ENCODE peak calls at places on chromosomes 6 and 20, in nine cellular contexts. Q, X, L, J, S, B, V, R and A are unnamed samples. For H3K4me1, the result is how much of the 10 kb centered on the place peaks cover.

GRCh38 chr6:44725070-44725469 is 337.6 kb downstream of the CDC5L start:
- DNase-seq in Q (no peak), X (no peak), L (no peak), J (no peak), S (peak), B (no peak), V (no peak), R (no peak), A (no peak)

GRCh38 chr6:17493286-17493685 is 99.9 kb downstream of the CAP2 start:
- DNase-seq in Q (no peak), X (no peak), L (peak), J (no peak), S (peak), B (no peak), V (no peak), R (no peak), A (no peak)

GRCh38 chr6:99393698-99394531 is at the start of gene COQ3:
- DNase-seq in Q (peak), X (peak), L (peak), J (peak), S (peak), B (peak), V (peak), R (peak), A (peak)

GRCh38 chr6:35370799-35371493 is 28.6 kb downstream of the PPARD start:
- DNase-seq in Q (no peak), X (no peak), L (no peak), J (no peak), S (no peak), B (no peak), V (no peak), R (no peak), A (peak)

GRCh38 chr6:169700296-169700695 is 1.5 kb downstream of the WDR27 start:
- DNase-seq in Q (no peak), X (no peak), L (no peak), J (no peak), S (peak), B (peak), V (no peak), R (no peak), A (no peak)

GRCh38 chr20:14816471-14816870 is 479.1 kb upstream of the FLRT3 start:
- DNase-seq in Q (no peak), X (no peak), L (no peak), J (no peak), S (no peak), B (no peak), V (no peak), R (no peak), A (no peak)

GRCh38 chr20:57734754-57735153 is 24.9 kb upstream of the PMEPA1 start:
- DNase-seq in Q (no peak), X (no peak), L (no peak), J (peak), S (no peak), B (no peak), V (no peak), R (no peak), A (no peak)

GRCh38 chr20:38452880-38453624 is 17.9 kb upstream of the SNHG17 start:
- DNase-seq in Q (peak), X (no peak), L (no peak), J (no peak), S (peak), B (no peak), V (no peak), R (no peak), A (no peak)

GRCh38 chr6:118284736-118285360 is 263.2 kb upstream of the PLN start:
- DNase-seq in Q (no peak), X (no peak), L (no peak), J (no peak), S (peak), B (no peak), V (no peak), R (no peak), A (no peak)

GRCh38 chr6:164889980-164890379 is 419.4 kb downstream of the C6orf118 start:
- DNase-seq in Q (no peak), X (no peak), L (no peak), J (no peak), S (no peak), B (no peak), V (no peak), R (no peak), A (no peak)

GRCh38 chr6:52391599-52391998 is 28.5 kb upstream of the EFHC1 start:
- DNase-seq in Q (no peak), X (no peak), L (no peak), J (no peak), S (no peak), B (no peak), V (no peak), R (no peak), A (no peak)

GRCh38 chr6:96469312-96469711 is 52.3 kb upstream of the UFL1 start:
- DNase-seq in Q (no peak), X (no peak), L (no peak), J (no peak), S (no peak), B (no peak), V (no peak), R (no peak), A (no peak)

GRCh38 chr6:137647762-137648412 is 153.7 kb upstream of the OLIG3 start:
- DNase-seq in Q (no peak), X (no peak), L (no peak), J (no peak), S (peak), B (no peak), V (no peak), R (no peak), A (no peak)

GRCh38 chr6:26309731-26310142 is 55.3 kb upstream of the BTN3A2 start:
- DNase-seq in Q (no peak), X (no peak), L (peak), J (no peak), S (peak), B (no peak), V (no peak), R (no peak), A (no peak)

GRCh38 chr20:53800883-53801604 is 207.4 kb upstream of the ZNF217 start:
- DNase-seq in Q (no peak), X (no peak), L (peak), J (no peak), S (no peak), B (peak), V (no peak), R (no peak), A (no peak)

GRCh38 chr6:24105146-24105545 is 20.9 kb upstream of the NRSN1 start:
- DNase-seq in Q (no peak), X (no peak), L (no peak), J (no peak), S (no peak), B (no peak), V (no peak), R (no peak), A (no peak)

GRCh38 chr6:85490516-85491248 is 40.8 kb downstream of the NT5E start:
- DNase-seq in Q (no peak), X (no peak), L (no peak), J (no peak), S (peak), B (no peak), V (no peak), R (no peak), A (no peak)

DNA sequence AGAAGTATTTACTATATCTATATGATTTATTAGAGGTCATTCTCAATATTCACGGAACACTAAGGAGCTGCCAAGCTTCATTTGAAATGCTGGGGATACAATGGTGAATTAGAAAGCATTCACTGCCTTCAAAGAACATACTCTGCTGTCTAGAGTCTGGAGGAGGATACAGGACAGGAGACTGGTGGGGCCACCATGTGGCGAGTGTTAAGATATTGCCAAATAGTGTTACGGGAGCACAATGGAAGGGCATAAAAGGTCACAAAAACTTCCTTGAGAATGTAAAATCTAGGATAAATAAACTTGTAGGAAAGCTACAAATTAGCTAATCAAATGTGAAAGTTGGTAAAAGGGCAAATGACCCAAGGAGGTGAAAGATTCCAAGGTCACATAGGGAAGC is 271.7 kb downstream of the RFPL4B start:
- DNase-seq in Q (no peak), X (no peak), L (no peak), J (no peak), S (peak), B (no peak), V (no peak), R (no peak), A (no peak)
- TF ChIP-seq CTCF in Q (no peak), X (no peak), L (no peak), J (no peak), S (peak), B (no peak), V (no peak), R (no peak), A (no peak)

GRCh38 chr20:23229989-23230388 is 120.6 kb upstream of the NXT1 start:
- DNase-seq in Q (no peak), X (no peak), L (no peak), J (no peak), S (no peak), B (no peak), V (no peak), R (no peak), A (no peak)

GRCh38 chr20:23227976-23228375 is 122.6 kb upstream of the NXT1 start:
- DNase-seq in Q (no peak), X (no peak), L (no peak), J (no peak), S (peak), B (no peak), V (no peak), R (no peak), A (no peak)

GRCh38 chr20:23227274-23227673 is 123.3 kb upstream of the NXT1 start:
- DNase-seq in Q (no peak), X (no peak), L (no peak), J (no peak), S (no peak), B (no peak), V (no peak), R (no peak), A (no peak)

GRCh38 chr20:23230766-23231385 is 119.7 kb upstream of the NXT1 start:
- DNase-seq in Q (no peak), X (no peak), L (no peak), J (no peak), S (no peak), B (no peak), V (no peak), R (no peak), A (no peak)

DNA sequence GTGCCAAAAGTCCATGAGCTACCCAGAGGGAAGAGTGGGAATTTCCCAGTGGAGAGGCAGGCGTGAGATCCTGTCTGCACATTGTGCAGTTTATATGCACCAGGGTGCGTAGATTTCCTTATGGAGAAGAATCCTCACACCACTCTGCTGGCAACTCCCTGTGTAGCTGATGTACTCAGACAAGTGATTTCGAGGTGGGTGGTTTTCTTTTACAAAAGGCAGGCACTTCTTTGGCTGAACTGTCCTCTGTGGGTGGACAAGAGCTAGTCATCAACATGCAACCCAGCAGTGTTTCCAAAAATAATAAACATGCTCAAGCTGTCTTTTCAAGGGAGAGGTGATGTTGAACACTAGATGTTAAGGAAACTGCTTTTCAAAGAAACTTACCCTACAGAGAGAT is 121.7 kb upstream of the NXT1 start:
- DNase-seq in Q (no peak), X (no peak), L (no peak), J (no peak), S (peak), B (no peak), V (no peak), R (no peak), A (no peak)
- H3K4me1 ChIP-seq in Q (under half), X (under half), L (under half), J (under half), S (under half), B (under half), V (under half), R (under half), A (under half)

GRCh38 chr6:123801067-123801466 is 2.6 kb upstream of the NKAIN2 start:
- DNase-seq in Q (no peak), X (no peak), L (no peak), J (no peak), S (no peak), B (no peak), V (no peak), R (no peak), A (no peak)

GRCh38 chr6:123803456-123803861 is 206 bp upstream of the NKAIN2 start:
- DNase-seq in Q (no peak), X (no peak), L (no peak), J (peak), S (no peak), B (no peak), V (no peak), R (no peak), A (no peak)

GRCh38 chr6:123803862-123804681 is at the start of gene NKAIN2:
- DNase-seq in Q (peak), X (peak), L (no peak), J (peak), S (no peak), B (peak), V (no peak), R (peak), A (peak)

GRCh38 chr6:123802351-123802696 is 1.3 kb upstream of the NKAIN2 start:
- DNase-seq in Q (no peak), X (no peak), L (no peak), J (no peak), S (no peak), B (no peak), V (no peak), R (no peak), A (no peak)

DNA sequence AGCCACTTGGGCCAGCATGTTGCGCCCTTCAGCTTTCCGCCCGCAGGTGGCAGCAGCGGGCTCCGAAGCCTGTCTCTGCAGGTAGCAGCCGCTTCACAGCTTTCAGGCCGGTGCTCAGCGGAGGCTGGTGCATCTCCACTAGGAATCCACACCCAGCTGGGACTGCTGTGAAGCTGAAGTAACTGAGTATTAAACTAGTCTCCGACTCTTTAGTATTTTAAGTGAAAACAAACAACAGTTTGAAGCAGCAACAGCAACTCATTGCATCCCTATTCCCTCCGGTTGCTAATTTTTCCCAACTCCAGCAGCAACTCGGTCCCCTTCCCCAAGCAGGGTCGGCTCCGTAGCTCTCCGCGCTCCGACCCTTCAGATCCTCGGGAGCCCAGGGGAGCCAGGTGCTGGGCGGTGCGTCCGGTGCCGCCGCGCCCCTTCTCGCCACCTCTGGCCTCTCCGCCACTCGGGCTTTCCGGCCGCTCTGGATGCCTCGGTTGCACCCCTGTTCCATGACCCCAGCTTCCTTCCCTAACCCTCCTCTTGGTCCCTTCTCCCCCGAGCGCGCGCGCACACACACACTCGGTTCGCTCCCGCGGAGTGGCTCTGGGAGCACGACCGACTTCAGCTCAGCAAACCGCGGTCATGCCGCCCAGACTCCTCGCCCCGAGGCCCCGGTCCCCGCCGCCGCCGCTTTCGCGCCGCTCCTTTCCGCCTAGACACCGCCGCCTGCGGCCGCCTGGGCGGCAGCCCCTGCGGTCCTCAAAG is 789 bp upstream of the NKAIN2 start:
- DNase-seq in Q (peak), X (peak), L (peak), J (peak), S (peak), B (peak), V (peak), R (peak), A (peak)
- H3K4me3 ChIP-seq in Q (peak), X (peak), L (peak), J (peak), S (peak), B (no peak), V (peak), R (peak), A (peak)

GRCh38 chr20:49337357-49337756 is 59.5 kb upstream of the ZNFX1 start:
- DNase-seq in Q (no peak), X (no peak), L (no peak), J (no peak), S (no peak), B (no peak), V (no peak), R (no peak), A (no peak)
- TF ChIP-seq CTCF in Q (no peak), X (no peak), L (no peak), J (no peak), S (no peak), B (no peak), V (no peak), R (no peak), A (no peak)

GRCh38 chr6:108621117-108621516 is 60.4 kb downstream of the FOXO3 start:
- DNase-seq in Q (no peak), X (no peak), L (no peak), J (peak), S (peak), B (no peak), V (no peak), R (no peak), A (no peak)

GRCh38 chr6:108618623-108619152 is 58.0 kb downstream of the FOXO3 start:
- DNase-seq in Q (no peak), X (no peak), L (no peak), J (no peak), S (no peak), B (no peak), V (no peak), R (no peak), A (no peak)

GRCh38 chr6:108616973-108617372 is 56.3 kb downstream of the FOXO3 start:
- DNase-seq in Q (no peak), X (no peak), L (no peak), J (no peak), S (no peak), B (no peak), V (no peak), R (no peak), A (no peak)

GRCh38 chr6:108616544-108616943 is 55.8 kb downstream of the FOXO3 start:
- DNase-seq in Q (no peak), X (no peak), L (no peak), J (no peak), S (no peak), B (no peak), V (no peak), R (no peak), A (no peak)

DNA sequence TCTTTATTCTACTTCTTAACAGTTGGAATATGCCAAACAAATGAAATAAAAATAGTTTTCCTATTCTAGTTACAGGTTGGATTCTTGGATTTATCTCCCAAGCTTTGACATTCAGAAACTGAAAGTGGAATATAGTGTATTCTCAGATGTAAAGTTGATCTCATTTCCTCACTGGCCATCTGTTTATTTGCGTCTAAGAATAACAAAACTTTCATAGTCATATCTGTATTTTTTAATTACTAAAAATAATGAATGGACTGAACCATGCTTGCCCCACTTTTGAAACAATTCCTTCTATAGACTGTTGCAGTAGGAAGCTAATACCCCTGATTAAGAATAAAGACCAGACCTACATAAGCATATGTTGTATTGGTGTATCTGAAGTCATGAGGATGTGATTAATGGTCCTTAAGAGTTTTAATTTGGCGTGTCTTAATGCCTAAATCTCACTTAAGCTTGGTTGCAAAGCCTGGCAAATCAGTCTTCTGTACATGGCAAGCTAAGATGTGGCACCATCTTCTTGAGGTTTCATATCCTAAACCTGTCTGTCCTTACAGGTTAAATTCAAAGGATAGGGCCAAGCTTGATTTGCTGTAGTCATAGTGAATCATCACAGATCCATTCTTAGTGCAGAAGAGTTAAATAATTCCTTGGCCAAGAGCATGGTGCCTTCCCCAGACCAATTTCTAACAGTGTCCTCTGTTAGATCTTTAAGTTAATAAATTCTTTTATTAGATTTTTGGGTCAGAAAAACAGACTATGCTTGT is 58.9 kb downstream of the FOXO3 start:
- DNase-seq in Q (no peak), X (no peak), L (no peak), J (no peak), S (peak), B (no peak), V (no peak), R (no peak), A (no peak)
- H3K4me1 ChIP-seq in Q (half or more), X (under half), L (under half), J (half or more), S (under half), B (under half), V (half or more), R (half or more), A (half or more)

DNA sequence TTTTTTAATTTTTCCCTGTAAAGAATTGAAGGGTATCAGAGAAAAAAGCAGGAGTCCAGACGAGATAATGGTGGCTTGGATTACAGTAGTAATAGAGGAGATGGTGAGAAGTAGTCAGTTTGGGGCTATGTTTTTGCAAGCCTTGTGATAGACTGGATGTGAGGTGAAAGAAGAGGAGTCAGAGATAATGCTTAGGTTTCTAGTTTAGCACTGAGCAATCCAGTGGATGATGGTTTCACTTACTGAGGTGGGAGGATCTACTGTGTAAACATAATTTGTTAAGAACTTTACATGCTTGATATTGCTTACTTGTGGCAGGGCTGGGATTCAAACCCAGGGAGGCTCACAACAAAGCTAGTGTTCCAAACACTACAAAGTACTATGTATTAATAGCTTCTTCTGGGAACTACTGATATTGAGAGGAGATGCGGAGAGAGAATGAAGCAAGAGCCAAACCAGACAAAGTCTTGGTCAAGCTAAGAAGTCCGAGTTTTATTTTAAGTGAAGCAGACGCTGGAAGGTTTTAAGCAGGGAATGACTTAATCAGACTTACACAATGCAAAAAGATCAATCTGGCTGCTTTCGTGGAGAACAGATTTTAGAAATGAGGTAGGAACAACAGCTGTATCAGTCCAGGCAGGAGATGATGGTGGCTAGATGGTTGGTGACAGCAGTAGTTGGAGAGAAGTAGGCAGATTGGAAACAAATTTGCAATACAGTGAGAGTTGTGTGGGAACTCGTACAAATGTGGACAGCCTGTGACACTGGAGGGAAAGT is 58.0 kb downstream of the ZFAND3 start:
- DNase-seq in Q (no peak), X (no peak), L (no peak), J (no peak), S (peak), B (no peak), V (no peak), R (no peak), A (no peak)
- H3K4me3 ChIP-seq in Q (no peak), X (no peak), L (no peak), J (no peak), S (no peak), B (no peak), V (no peak), R (no peak), A (no peak)